ENCODE peak calls at places on chromosomes 7 and 10, in four cellular contexts. G is GM12878, K is HepG2, I is K562. E is an unnamed sample.
A peak's percentile ranks its signal among the peaks of the same experiment; 100 is the strongest.

GRCh38 chr7:23523486-23524075 is 8.2 kb downstream of the TRA2A start:
- DNase-seq in K (no peak), G (no peak), I (no peak), E (no peak)

GRCh38 chr7:47034180-47034579 is 547.7 kb downstream of the TNS3 start:
- DNase-seq in I (no peak), K (no peak), G (no peak), E (no peak)

GRCh38 chr7:46054290-46054689 is 133.2 kb upstream of the IGFBP3 start:
- DNase-seq in K (no peak), G (no peak), I (no peak), E (no peak)

GRCh38 chr7:140203556-140203955 is 26.8 kb upstream of the KDM7A start:
- DNase-seq in I (no peak), K (no peak), G (no peak), E (no peak)

GRCh38 chr7:121113288-121113687 is 124.8 kb downstream of the CPED1 start:
- DNase-seq in K (no peak), I (no peak), G (no peak), E (no peak)

GRCh38 chr10:71575446-71575845 is 144.1 kb downstream of the C10orf105 start:
- DNase-seq in I (no peak), G (no peak), K (no peak), E (no peak)

GRCh38 chr7:105662998-105663397 is 81.7 kb upstream of the EFCAB10 start:
- DNase-seq in I (no peak), G (no peak), K (no peak), E (no peak)

GRCh38 chr7:117064688-117065087 is 111.4 kb downstream of the ST7 start:
- DNase-seq in I (no peak), K (no peak), G (no peak), E (no peak)

GRCh38 chr10:96541921-96542320 is 28.2 kb upstream of the TLL2 start:
- DNase-seq in I (no peak), G (no peak), K (no peak), E (no peak)

GRCh38 chr10:77962350-77963146 is 36.0 kb upstream of the DLG5 start:
- DNase-seq in I (no peak), K (no peak), G (no peak), E (no peak)

GRCh38 chr7:105972276-105972675 is 9.2 kb downstream of the CDHR3 start:
- DNase-seq in K (no peak), G (no peak), I (no peak), E (no peak)

GRCh38 chr10:125152646-125153368 is 7.6 kb downstream of the CTBP2 start:
- DNase-seq in K (no peak), G (no peak), I (no peak), E (no peak)

GRCh38 chr10:13099144-13099665 is 758 bp upstream of the OPTN start:
- DNase-seq in I (peak; percentile 38), G (no peak), K (peak; percentile 38), E (peak; percentile 75)

GRCh38 chr10:49153971-49154370 is 20.1 kb upstream of the FAM170B start:
- DNase-seq in I (no peak), G (no peak), K (no peak), E (no peak)

GRCh38 chr10:112811741-112812551 is 138.1 kb upstream of the TCF7L2 start:
- DNase-seq in K (peak; percentile 95), G (no peak), I (no peak), E (peak; percentile 54)

GRCh38 chr7:35988818-35989217 is 164.2 kb upstream of the EEPD1 start:
- DNase-seq in G (no peak), K (no peak), I (no peak), E (no peak)

GRCh38 chr7:114264029-114264428 is 150.6 kb upstream of the FOXP2 start:
- DNase-seq in G (no peak), I (no peak), K (no peak), E (no peak)

GRCh38 chr7:3559178-3559765 is 258.2 kb downstream of the SDK1 start:
- DNase-seq in I (no peak), G (no peak), K (no peak), E (no peak)

GRCh38 chr10:129968937-129969527 is 5.0 kb upstream of the EBF3 start:
- DNase-seq in G (no peak), K (peak; percentile 9), I (no peak), E (peak; percentile 88)

GRCh38 chr7:74395745-74396311 is 57.9 kb upstream of the GTF2IRD1 start:
- DNase-seq in K (no peak), I (no peak), G (no peak), E (no peak)

GRCh38 chr7:85191383-85191782 is 4.5 kb upstream of the SEMA3D start:
- DNase-seq in I (no peak), K (no peak), G (no peak), E (no peak)

GRCh38 chr7:120856621-120857352 is 1.2 kb downstream of the TSPAN12 start:
- DNase-seq in K (peak; percentile 18), G (peak; percentile 73), I (peak; percentile 45), E (peak; percentile 65)

GRCh38 chr7:36265720-36266119 is 112.7 kb downstream of the EEPD1 start:
- DNase-seq in I (no peak), K (peak; percentile 40), G (no peak), E (no peak)

GRCh38 chr7:100974021-100974420 is 4.7 kb downstream of the MUC12 start:
- DNase-seq in I (no peak), G (no peak), K (no peak), E (no peak)

GRCh38 chr7:88661921-88662320 is 97.6 kb upstream of the ZNF804B start:
- DNase-seq in I (no peak), K (no peak), G (no peak), E (no peak)

GRCh38 chr7:1253591-1254207 is 21.0 kb downstream of the UNCX start:
- DNase-seq in I (no peak), K (no peak), G (no peak), E (no peak)

GRCh38 chr7:52463341-52463740 is 572.1 kb upstream of the POM121L12 start:
- DNase-seq in I (no peak), K (no peak), G (no peak), E (no peak)

GRCh38 chr7:135664046-135664589 is 1.8 kb downstream of the STMP1 start:
- DNase-seq in I (peak; percentile 49), G (no peak), K (peak; percentile 13), E (no peak)

GRCh38 chr10:110996256-110996655 is 76.9 kb downstream of the SHOC2 start:
- DNase-seq in K (no peak), G (no peak), I (no peak), E (no peak)

DNA sequence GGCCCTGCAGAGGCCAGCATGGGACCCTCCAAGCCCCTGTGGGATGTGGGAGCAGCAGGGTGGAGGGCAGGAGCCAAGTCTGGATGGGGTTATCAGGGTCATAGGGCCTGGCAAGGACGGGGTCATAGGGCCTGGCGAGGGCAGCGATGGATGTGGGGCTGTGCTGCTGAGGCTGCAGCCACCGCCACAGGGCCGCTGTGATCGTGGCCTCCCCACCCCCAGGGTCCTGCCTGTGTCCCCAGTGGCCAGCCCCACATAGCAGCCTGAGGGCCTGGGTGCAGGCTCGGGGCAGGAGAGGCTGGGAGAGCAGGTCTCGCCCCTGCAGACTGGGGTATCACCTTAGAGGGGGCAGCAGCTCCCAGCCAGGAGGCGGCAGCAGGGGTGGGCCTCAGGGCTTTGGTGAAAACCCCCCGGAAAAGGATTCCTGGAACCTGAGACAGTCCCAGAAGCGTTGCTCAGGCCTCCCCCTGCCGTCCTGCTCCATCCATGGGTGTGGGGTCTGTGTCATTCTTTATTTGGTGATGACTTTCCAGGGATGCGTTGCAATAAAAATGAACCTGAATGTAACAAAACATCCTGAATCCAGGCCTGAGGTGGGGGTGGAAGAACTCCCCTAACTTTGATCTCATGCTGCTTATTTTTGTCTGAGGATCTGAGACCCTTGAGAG is 107.3 kb upstream of the SHH start:
- DNase-seq in K (no peak), I (no peak), G (no peak), E (no peak)
- TF ChIP-seq ATF3 in K (no peak), I (no peak), G (no peak), E (no peak)

GRCh38 chr10:69318087-69318996 is 40.0 kb downstream of the HK1 start:
- DNase-seq in I (peak; percentile 97), K (no peak), G (peak; percentile 44), E (peak; percentile 89)
- TF ChIP-seq ETV6 in I (no peak), K (no peak), G (no peak), E (peak; percentile 55)

DNA sequence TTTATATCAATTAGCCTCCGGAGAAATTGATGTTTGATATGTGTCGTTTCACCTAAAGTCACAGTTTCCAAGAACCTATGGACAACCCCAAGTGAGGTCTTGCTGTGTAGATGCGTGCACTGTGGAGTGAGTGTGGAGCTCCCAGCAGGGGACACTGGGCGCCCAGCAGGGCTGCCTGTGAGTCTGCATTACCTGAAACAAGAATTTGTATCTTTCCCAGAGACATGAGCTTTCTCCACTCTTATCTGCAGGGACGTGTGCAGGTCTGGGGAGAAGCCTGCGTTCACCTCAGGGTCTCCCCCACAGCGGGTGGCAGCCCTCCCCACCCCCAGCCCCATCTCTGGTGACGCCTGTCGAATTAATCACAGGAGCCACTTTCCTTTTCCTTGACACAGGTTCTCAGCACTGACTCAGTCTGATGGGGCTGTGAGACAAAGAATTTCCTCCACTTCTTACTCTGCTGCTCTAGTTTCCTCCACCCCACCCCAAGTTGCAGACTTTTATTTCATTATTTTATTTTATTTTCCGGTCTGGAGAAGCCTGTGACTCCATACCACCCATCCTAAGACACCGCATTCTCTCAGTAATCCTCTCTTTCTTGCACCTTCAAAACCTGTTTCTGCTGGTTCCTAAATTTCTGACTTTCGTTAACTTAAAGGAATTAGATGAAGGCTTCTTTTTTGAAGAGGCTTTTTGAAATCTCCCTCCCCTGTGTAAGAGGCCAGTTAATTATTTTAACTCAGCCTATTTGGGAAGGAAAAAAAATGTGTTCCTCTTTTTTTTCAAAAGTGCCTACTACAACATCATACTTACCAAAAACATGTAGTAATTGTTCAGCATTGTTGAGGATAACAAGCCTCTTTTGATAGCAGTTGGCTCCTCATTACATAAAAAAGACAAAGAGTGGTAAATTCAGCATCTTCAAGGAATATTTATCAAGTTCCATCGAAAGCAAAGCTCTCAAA is 16.9 kb upstream of the INSIG1 start:
- DNase-seq in I (no peak), K (no peak), G (no peak), E (no peak)
- TF ChIP-seq ATF3 in I (no peak), K (no peak), G (no peak), E (no peak)

DNA sequence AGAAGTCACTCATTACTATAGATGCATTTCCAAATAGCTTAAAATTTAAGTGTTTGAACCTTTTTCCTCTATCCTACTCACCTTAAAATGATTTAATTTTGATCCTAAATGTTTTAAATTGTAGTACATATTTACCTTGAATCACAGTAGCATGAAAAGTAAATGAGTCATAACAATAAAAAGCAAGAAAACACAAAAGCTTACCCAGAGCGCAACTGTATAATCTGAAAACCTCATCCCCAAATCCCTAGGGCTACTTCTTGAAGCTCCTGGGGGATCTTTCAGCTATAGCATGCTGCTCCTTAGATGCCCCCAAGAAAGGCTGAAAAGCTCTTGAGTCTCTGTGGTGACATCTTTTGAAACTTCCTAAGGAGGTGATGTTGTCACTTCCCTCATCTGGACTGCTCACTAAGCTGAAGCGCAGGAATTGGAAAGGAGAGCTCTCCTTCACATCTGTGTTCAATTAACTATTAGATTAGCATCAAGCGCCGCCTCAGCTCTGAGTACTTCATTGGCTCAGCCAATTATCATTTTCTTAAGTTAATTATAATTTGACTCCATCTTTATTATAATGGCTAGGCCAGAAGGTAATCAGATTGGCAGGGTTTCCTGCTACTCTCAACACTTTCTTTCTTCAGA is 60.2 kb downstream of the SEMA3E start:
- DNase-seq in G (no peak), K (no peak), I (no peak), E (no peak)
- TF ChIP-seq ETV6 in G (no peak), K (no peak), I (no peak), E (no peak)

E was measured in WTC11.